ENCODE peak calls at places on chromosomes 13 and 19, in ten cellular contexts. One of them, this sample, is unnamed.

GRCh38 chr19:46692918-46693722 is 23.8 kb downstream of the PRKD2 start:
- DNase-seq in AG20443: peak; percentile 6
- DNase-seq in CD4-positive, CD25-positive, alpha-beta regulatory T cell: no peak
- DNase-seq in PC-3: peak; percentile 30
- DNase-seq in WTC11: no peak
- DNase-seq in HCT116: no peak
- DNase-seq in NCI-H1694 treated with DMSO at 0.1 percent for 48 hours: no peak
- DNase-seq in naive thymus-derived CD4-positive, alpha-beta T cell: no peak
- DNase-seq in endothelial cell: no peak
- DNase-seq in fibroblast of the aortic adventitia: no peak
- DNase-seq in this sample: no peak

GRCh38 chr13:98293103-98293502 is 116.0 kb upstream of the RNF113B start:
- DNase-seq in AG20443: no peak
- DNase-seq in CD4-positive, CD25-positive, alpha-beta regulatory T cell: no peak
- DNase-seq in PC-3: peak; percentile 9
- DNase-seq in WTC11: no peak
- DNase-seq in HCT116: no peak
- DNase-seq in NCI-H1694 treated with DMSO at 0.1 percent for 48 hours: no peak
- DNase-seq in naive thymus-derived CD4-positive, alpha-beta T cell: no peak
- DNase-seq in endothelial cell: no peak
- DNase-seq in fibroblast of the aortic adventitia: no peak
- DNase-seq in this sample: no peak

GRCh38 chr13:110421696-110422395 is 114.8 kb downstream of the COL4A2 start:
- DNase-seq in AG20443: peak; percentile 35
- DNase-seq in CD4-positive, CD25-positive, alpha-beta regulatory T cell: no peak
- DNase-seq in PC-3: no peak
- DNase-seq in WTC11: no peak
- DNase-seq in HCT116: no peak
- DNase-seq in NCI-H1694 treated with DMSO at 0.1 percent for 48 hours: no peak
- DNase-seq in naive thymus-derived CD4-positive, alpha-beta T cell: peak; percentile 46
- DNase-seq in endothelial cell: no peak
- DNase-seq in fibroblast of the aortic adventitia: peak; percentile 33
- DNase-seq in this sample: no peak

GRCh38 chr13:84479656-84480055 is 597.4 kb upstream of the SLITRK1 start:
- DNase-seq in AG20443: no peak
- DNase-seq in CD4-positive, CD25-positive, alpha-beta regulatory T cell: no peak
- DNase-seq in PC-3: peak; percentile 60
- DNase-seq in WTC11: no peak
- DNase-seq in HCT116: peak; percentile 21
- DNase-seq in NCI-H1694 treated with DMSO at 0.1 percent for 48 hours: no peak
- DNase-seq in naive thymus-derived CD4-positive, alpha-beta T cell: no peak
- DNase-seq in endothelial cell: no peak
- DNase-seq in fibroblast of the aortic adventitia: peak; percentile 18
- DNase-seq in this sample: no peak

GRCh38 chr13:99892189-99892588 is 79.4 kb downstream of the ZIC5 start:
- DNase-seq in AG20443: no peak
- DNase-seq in CD4-positive, CD25-positive, alpha-beta regulatory T cell: no peak
- DNase-seq in PC-3: no peak
- DNase-seq in WTC11: peak; percentile 56
- DNase-seq in HCT116: no peak
- DNase-seq in NCI-H1694 treated with DMSO at 0.1 percent for 48 hours: no peak
- DNase-seq in naive thymus-derived CD4-positive, alpha-beta T cell: no peak
- DNase-seq in endothelial cell: no peak
- DNase-seq in fibroblast of the aortic adventitia: no peak
- DNase-seq in this sample: no peak

GRCh38 chr19:7500811-7501450 is 12.1 kb upstream of the PEX11G start:
- DNase-seq in AG20443: peak; percentile 61
- DNase-seq in CD4-positive, CD25-positive, alpha-beta regulatory T cell: no peak
- DNase-seq in PC-3: peak; percentile 83
- DNase-seq in WTC11: peak; percentile 91
- DNase-seq in HCT116: peak; percentile 78
- DNase-seq in NCI-H1694 treated with DMSO at 0.1 percent for 48 hours: peak; percentile 62
- DNase-seq in naive thymus-derived CD4-positive, alpha-beta T cell: no peak
- DNase-seq in endothelial cell: peak; percentile 72
- DNase-seq in fibroblast of the aortic adventitia: no peak
- DNase-seq in this sample: peak; percentile 95

GRCh38 chr19:33510728-33511255 is 10.8 kb downstream of the PEPD start:
- DNase-seq in AG20443: no peak
- DNase-seq in CD4-positive, CD25-positive, alpha-beta regulatory T cell: no peak
- DNase-seq in PC-3: no peak
- DNase-seq in WTC11: no peak
- DNase-seq in HCT116: no peak
- DNase-seq in NCI-H1694 treated with DMSO at 0.1 percent for 48 hours: no peak
- DNase-seq in naive thymus-derived CD4-positive, alpha-beta T cell: no peak
- DNase-seq in endothelial cell: no peak
- DNase-seq in fibroblast of the aortic adventitia: no peak
- DNase-seq in this sample: no peak

GRCh38 chr19:48596679-48597465 is 9.7 kb upstream of the SPACA4 start:
- DNase-seq in AG20443: no peak
- DNase-seq in CD4-positive, CD25-positive, alpha-beta regulatory T cell: peak; percentile 37
- DNase-seq in PC-3: no peak
- DNase-seq in WTC11: no peak
- DNase-seq in HCT116: no peak
- DNase-seq in NCI-H1694 treated with DMSO at 0.1 percent for 48 hours: no peak
- DNase-seq in naive thymus-derived CD4-positive, alpha-beta T cell: peak; percentile 53
- DNase-seq in endothelial cell: no peak
- DNase-seq in fibroblast of the aortic adventitia: no peak
- DNase-seq in this sample: no peak

GRCh38 chr19:18496167-18496979 is 25.5 kb downstream of the ELL start:
- DNase-seq in AG20443: peak; percentile 65
- DNase-seq in CD4-positive, CD25-positive, alpha-beta regulatory T cell: peak; percentile 36
- DNase-seq in PC-3: peak; percentile 82
- DNase-seq in WTC11: no peak
- DNase-seq in HCT116: no peak
- DNase-seq in NCI-H1694 treated with DMSO at 0.1 percent for 48 hours: no peak
- DNase-seq in naive thymus-derived CD4-positive, alpha-beta T cell: peak; percentile 23
- DNase-seq in endothelial cell: no peak
- DNase-seq in fibroblast of the aortic adventitia: peak; percentile 27
- DNase-seq in this sample: no peak

GRCh38 chr13:25384747-25385270 is 13.0 kb downstream of the ATP8A2 start:
- DNase-seq in AG20443: no peak
- DNase-seq in CD4-positive, CD25-positive, alpha-beta regulatory T cell: no peak
- DNase-seq in PC-3: no peak
- DNase-seq in WTC11: no peak
- DNase-seq in HCT116: no peak
- DNase-seq in NCI-H1694 treated with DMSO at 0.1 percent for 48 hours: no peak
- DNase-seq in naive thymus-derived CD4-positive, alpha-beta T cell: no peak
- DNase-seq in endothelial cell: no peak
- DNase-seq in fibroblast of the aortic adventitia: no peak
- DNase-seq in this sample: no peak

GRCh38 chr19:42285546-42285945 is 16.4 kb upstream of the PRR19 start:
- DNase-seq in AG20443: no peak
- DNase-seq in CD4-positive, CD25-positive, alpha-beta regulatory T cell: no peak
- DNase-seq in PC-3: no peak
- DNase-seq in WTC11: no peak
- DNase-seq in HCT116: no peak
- DNase-seq in NCI-H1694 treated with DMSO at 0.1 percent for 48 hours: no peak
- DNase-seq in naive thymus-derived CD4-positive, alpha-beta T cell: no peak
- DNase-seq in endothelial cell: no peak
- DNase-seq in fibroblast of the aortic adventitia: no peak
- DNase-seq in this sample: peak; percentile 49

GRCh38 chr19:48271531-48272151 is 1.8 kb downstream of the ZNF114 start:
- DNase-seq in AG20443: peak; percentile 59
- DNase-seq in CD4-positive, CD25-positive, alpha-beta regulatory T cell: no peak
- DNase-seq in PC-3: peak; percentile 23
- DNase-seq in WTC11: peak; percentile 68
- DNase-seq in HCT116: no peak
- DNase-seq in NCI-H1694 treated with DMSO at 0.1 percent for 48 hours: no peak
- DNase-seq in naive thymus-derived CD4-positive, alpha-beta T cell: peak; percentile 5
- DNase-seq in endothelial cell: peak; percentile 63
- DNase-seq in fibroblast of the aortic adventitia: peak; percentile 50
- DNase-seq in this sample: peak; percentile 92

GRCh38 chr19:45960595-45961235 is 12.9 kb downstream of the NOVA2 start:
- DNase-seq in AG20443: no peak
- DNase-seq in CD4-positive, CD25-positive, alpha-beta regulatory T cell: no peak
- DNase-seq in PC-3: no peak
- DNase-seq in WTC11: peak; percentile 82
- DNase-seq in HCT116: no peak
- DNase-seq in NCI-H1694 treated with DMSO at 0.1 percent for 48 hours: no peak
- DNase-seq in naive thymus-derived CD4-positive, alpha-beta T cell: no peak
- DNase-seq in endothelial cell: no peak
- DNase-seq in fibroblast of the aortic adventitia: no peak
- DNase-seq in this sample: peak; percentile 47

GRCh38 chr13:46663644-46664043 is 110.7 kb downstream of the LRCH1 start:
- DNase-seq in AG20443: no peak
- DNase-seq in CD4-positive, CD25-positive, alpha-beta regulatory T cell: no peak
- DNase-seq in PC-3: peak; percentile 25
- DNase-seq in WTC11: no peak
- DNase-seq in HCT116: no peak
- DNase-seq in NCI-H1694 treated with DMSO at 0.1 percent for 48 hours: no peak
- DNase-seq in naive thymus-derived CD4-positive, alpha-beta T cell: no peak
- DNase-seq in endothelial cell: no peak
- DNase-seq in fibroblast of the aortic adventitia: no peak
- DNase-seq in this sample: no peak

GRCh38 chr19:55172741-55173140 is 6.3 kb upstream of the DNAAF3 start:
- DNase-seq in AG20443: peak; percentile 75
- DNase-seq in CD4-positive, CD25-positive, alpha-beta regulatory T cell: no peak
- DNase-seq in PC-3: peak; percentile 73
- DNase-seq in WTC11: no peak
- DNase-seq in HCT116: no peak
- DNase-seq in NCI-H1694 treated with DMSO at 0.1 percent for 48 hours: no peak
- DNase-seq in naive thymus-derived CD4-positive, alpha-beta T cell: no peak
- DNase-seq in endothelial cell: no peak
- DNase-seq in fibroblast of the aortic adventitia: peak; percentile 76
- DNase-seq in this sample: peak; percentile 43

GRCh38 chr19:49590971-49591730 is at the start of gene PRR12:
- DNase-seq in AG20443: peak; percentile 90
- DNase-seq in CD4-positive, CD25-positive, alpha-beta regulatory T cell: peak; percentile 75
- DNase-seq in PC-3: peak; percentile 70
- DNase-seq in WTC11: peak; percentile 52
- DNase-seq in HCT116: no peak
- DNase-seq in NCI-H1694 treated with DMSO at 0.1 percent for 48 hours: peak; percentile 41
- DNase-seq in naive thymus-derived CD4-positive, alpha-beta T cell: peak; percentile 78
- DNase-seq in endothelial cell: peak; percentile 45
- DNase-seq in fibroblast of the aortic adventitia: peak; percentile 75
- DNase-seq in this sample: no peak

GRCh38 chr19:50362656-50363424 is 2.6 kb downstream of the NAPSA start:
- DNase-seq in AG20443: no peak
- DNase-seq in CD4-positive, CD25-positive, alpha-beta regulatory T cell: no peak
- DNase-seq in PC-3: no peak
- DNase-seq in WTC11: no peak
- DNase-seq in HCT116: no peak
- DNase-seq in NCI-H1694 treated with DMSO at 0.1 percent for 48 hours: no peak
- DNase-seq in naive thymus-derived CD4-positive, alpha-beta T cell: no peak
- DNase-seq in endothelial cell: no peak
- DNase-seq in fibroblast of the aortic adventitia: no peak
- DNase-seq in this sample: no peak

GRCh38 chr19:11446652-11447301 is 11.3 kb downstream of the PRKCSH start:
- DNase-seq in AG20443: peak; percentile 89
- DNase-seq in CD4-positive, CD25-positive, alpha-beta regulatory T cell: peak; percentile 28
- DNase-seq in PC-3: peak; percentile 57
- DNase-seq in WTC11: peak; percentile 88
- DNase-seq in HCT116: no peak
- DNase-seq in NCI-H1694 treated with DMSO at 0.1 percent for 48 hours: no peak
- DNase-seq in naive thymus-derived CD4-positive, alpha-beta T cell: peak; percentile 44
- DNase-seq in endothelial cell: peak; percentile 82
- DNase-seq in fibroblast of the aortic adventitia: peak; percentile 17
- DNase-seq in this sample: peak; percentile 66

GRCh38 chr19:15371119-15371518 is 8.5 kb downstream of the AKAP8 start:
- DNase-seq in AG20443: no peak
- DNase-seq in CD4-positive, CD25-positive, alpha-beta regulatory T cell: no peak
- DNase-seq in PC-3: no peak
- DNase-seq in WTC11: no peak
- DNase-seq in HCT116: no peak
- DNase-seq in NCI-H1694 treated with DMSO at 0.1 percent for 48 hours: no peak
- DNase-seq in naive thymus-derived CD4-positive, alpha-beta T cell: no peak
- DNase-seq in endothelial cell: no peak
- DNase-seq in fibroblast of the aortic adventitia: no peak
- DNase-seq in this sample: no peak

GRCh38 chr13:47678201-47678963 is 322.7 kb downstream of the SUCLA2 start:
- DNase-seq in AG20443: no peak
- DNase-seq in CD4-positive, CD25-positive, alpha-beta regulatory T cell: no peak
- DNase-seq in PC-3: no peak
- DNase-seq in WTC11: no peak
- DNase-seq in HCT116: no peak
- DNase-seq in NCI-H1694 treated with DMSO at 0.1 percent for 48 hours: no peak
- DNase-seq in naive thymus-derived CD4-positive, alpha-beta T cell: no peak
- DNase-seq in endothelial cell: no peak
- DNase-seq in fibroblast of the aortic adventitia: no peak
- DNase-seq in this sample: no peak

GRCh38 chr19:14218615-14219330 is 12.8 kb upstream of the ADGRL1 start:
- DNase-seq in AG20443: no peak
- DNase-seq in CD4-positive, CD25-positive, alpha-beta regulatory T cell: no peak
- DNase-seq in PC-3: no peak
- DNase-seq in WTC11: no peak
- DNase-seq in HCT116: no peak
- DNase-seq in NCI-H1694 treated with DMSO at 0.1 percent for 48 hours: no peak
- DNase-seq in naive thymus-derived CD4-positive, alpha-beta T cell: no peak
- DNase-seq in endothelial cell: no peak
- DNase-seq in fibroblast of the aortic adventitia: peak; percentile 38
- DNase-seq in this sample: no peak

GRCh38 chr19:12065100-12065538 is 588 bp downstream of the ZNF844 start:
- DNase-seq in AG20443: peak; percentile 52
- DNase-seq in CD4-positive, CD25-positive, alpha-beta regulatory T cell: no peak
- DNase-seq in PC-3: no peak
- DNase-seq in WTC11: no peak
- DNase-seq in HCT116: no peak
- DNase-seq in NCI-H1694 treated with DMSO at 0.1 percent for 48 hours: no peak
- DNase-seq in naive thymus-derived CD4-positive, alpha-beta T cell: peak; percentile 49
- DNase-seq in endothelial cell: no peak
- DNase-seq in fibroblast of the aortic adventitia: peak; percentile 45
- DNase-seq in this sample: peak; percentile 79

This sample was measured in retina.